ENCODE peak calls at places on chromosomes 1 and 21, in seven cellular contexts. F is heart left ventricle, K is D721Med, B is RWPE1, U is body of pancreas, R is hepatocyte, A is cardiac fibroblast. W is an unnamed sample.

GRCh38 chr1:10724948-10725852 is 71.2 kb downstream of the CASZ1 start:
- DNase-seq in F (peak; percentile 83), K (peak; percentile 68), B (no peak), U (peak; percentile 72), R (peak; percentile 37), A (no peak), W (no peak)

GRCh38 chr1:168320805-168321577 is 40.3 kb downstream of the TBX19 start:
- DNase-seq in F (peak; percentile 29), K (no peak), B (peak; percentile 88), U (no peak), R (peak; percentile 58), A (peak; percentile 88), W (peak; percentile 91)

GRCh38 chr1:243495442-243496172 is 239.8 kb downstream of the SDCCAG8 start:
- DNase-seq in F (no peak), K (no peak), B (no peak), U (no peak), R (peak; percentile 33), A (peak; percentile 71), W (no peak)

GRCh38 chr1:7380712-7381111 is 390.4 kb upstream of the VAMP3 start:
- DNase-seq in F (no peak), K (no peak), B (no peak), U (no peak), R (no peak), A (no peak), W (no peak)

GRCh38 chr1:207346562-207346912 is 25.1 kb downstream of the CD55 start:
- DNase-seq in F (peak; percentile 33), K (no peak), B (no peak), U (no peak), R (no peak), A (no peak), W (no peak)

GRCh38 chr1:173868266-173869107 is at the start of gene ZBTB37:
- DNase-seq in F (peak; percentile 92), K (peak; percentile 73), B (peak; percentile 88), U (peak; percentile 96), R (peak; percentile 96), A (no peak), W (peak; percentile 93)

GRCh38 chr1:175844877-175845276 is 101.5 kb upstream of the TNR start:
- DNase-seq in F (no peak), K (no peak), B (no peak), U (no peak), R (no peak), A (no peak), W (no peak)

GRCh38 chr21:31927872-31928476 is 55.2 kb downstream of the HUNK start:
- DNase-seq in F (no peak), K (no peak), B (no peak), U (no peak), R (no peak), A (no peak), W (no peak)

GRCh38 chr1:27536767-27537166 is 46.8 kb upstream of the WASF2 start:
- DNase-seq in F (peak; percentile 86), K (peak; percentile 82), B (no peak), U (no peak), R (peak; percentile 80), A (peak; percentile 51), W (peak; percentile 51)

DNA sequence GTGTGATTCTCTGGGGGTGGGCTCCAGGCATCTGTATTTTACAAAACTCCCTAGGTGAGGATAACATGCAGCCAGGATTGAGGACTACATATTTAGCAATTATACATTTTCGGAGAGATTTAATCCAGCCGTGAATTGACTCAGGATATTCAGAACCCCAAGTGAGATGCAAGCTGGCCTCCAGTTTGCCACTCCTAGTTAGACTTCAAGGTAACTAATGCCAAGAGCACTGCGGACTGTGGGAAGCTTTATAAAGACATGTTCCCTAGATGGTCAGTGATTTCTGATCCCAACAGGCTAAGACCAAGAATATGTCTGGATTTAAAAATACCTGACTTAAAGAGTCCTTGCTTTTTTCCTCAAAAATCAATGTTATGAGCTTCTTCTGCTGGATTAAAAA is 308.5 kb downstream of the NTNG1 start:
- DNase-seq in F (no peak), K (no peak), B (no peak), U (no peak), R (no peak), A (no peak), W (no peak)
- TF ChIP-seq CTCF in F (no peak), K (no peak), B (no peak), U (no peak), R (no peak), A (no peak), W (no peak)

GRCh38 chr1:12407962-12408288 is 178.1 kb downstream of the VPS13D start:
- DNase-seq in F (no peak), K (no peak), B (no peak), U (no peak), R (no peak), A (no peak), W (no peak)

GRCh38 chr1:12404918-12405317 is 175.1 kb downstream of the VPS13D start:
- DNase-seq in F (peak; percentile 31), K (no peak), B (no peak), U (no peak), R (no peak), A (no peak), W (no peak)

GRCh38 chr1:12407050-12407961 is 177.5 kb downstream of the VPS13D start:
- DNase-seq in F (peak; percentile 32), K (no peak), B (no peak), U (peak; percentile 22), R (peak; percentile 62), A (peak; percentile 78), W (peak; percentile 66)

GRCh38 chr1:12406218-12407021 is 176.6 kb downstream of the VPS13D start:
- DNase-seq in F (no peak), K (no peak), B (no peak), U (no peak), R (no peak), A (peak; percentile 18), W (no peak)

GRCh38 chr1:12405325-12406217 is 175.7 kb downstream of the VPS13D start:
- DNase-seq in F (peak; percentile 36), K (no peak), B (no peak), U (peak; percentile 34), R (peak; percentile 22), A (peak; percentile 41), W (no peak)
- TF ChIP-seq CTCF in F (no peak), K (no peak), B (no peak), U (no peak), R (no peak), A (no peak), W (no peak)

GRCh38 chr1:240691521-240692338 is 79.8 kb upstream of the GREM2 start:
- DNase-seq in F (no peak), K (peak; percentile 51), B (peak; percentile 51), U (no peak), R (peak; percentile 75), A (peak; percentile 53), W (peak; percentile 31)
- TF ChIP-seq CTCF in F (peak; percentile 35), K (peak; percentile 95), B (peak; percentile 74), U (no peak), R (peak; percentile 87), A (peak; percentile 76), W (peak; percentile 59)

DNA sequence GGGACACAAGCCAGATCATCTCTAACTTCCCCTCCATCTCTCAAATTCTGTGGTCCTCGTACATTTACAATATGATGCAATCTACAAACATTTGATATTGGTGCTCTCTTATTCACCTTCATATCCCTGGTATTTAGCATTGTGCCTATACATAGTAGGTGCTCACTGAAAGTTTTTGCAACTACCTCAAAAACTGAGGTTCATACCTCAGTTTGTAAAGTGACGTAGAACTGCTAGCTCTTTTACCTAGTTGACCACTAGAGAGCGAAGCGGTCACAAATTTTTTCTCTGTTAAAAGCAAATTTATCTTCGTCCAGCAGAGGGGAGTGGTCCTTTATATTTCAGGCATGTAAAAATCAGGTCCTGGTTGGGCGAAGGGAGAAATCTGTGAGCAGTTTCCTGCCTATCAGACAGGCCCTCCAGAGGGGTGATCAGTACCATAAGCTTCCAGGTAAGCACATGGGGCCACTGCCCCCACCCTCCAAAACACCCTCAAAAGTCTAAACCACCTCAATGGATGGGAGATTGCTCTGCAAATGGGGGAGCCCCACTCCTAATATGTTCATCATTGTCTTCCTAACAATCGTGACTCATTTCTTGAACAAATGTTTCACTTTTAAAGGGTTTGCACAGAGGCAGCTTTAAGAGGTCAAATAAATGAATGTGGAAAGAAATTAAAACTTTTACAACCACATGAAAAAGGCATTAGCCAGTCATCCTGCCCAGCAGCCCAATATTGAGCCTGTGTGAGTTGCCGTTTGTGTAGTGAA is 10.6 kb upstream of the HLCS start:
- DNase-seq in F (no peak), K (no peak), B (peak; percentile 62), U (peak; percentile 42), R (peak; percentile 80), A (peak; percentile 87), W (peak; percentile 66)
- TF ChIP-seq CTCF in F (peak; percentile 50), K (peak; percentile 84), B (peak; percentile 78), U (peak; percentile 91), R (peak; percentile 89), A (peak; percentile 71), W (peak; percentile 44)

GRCh38 chr1:204468206-204468605 is 26.4 kb downstream of the PIK3C2B start:
- DNase-seq in F (no peak), K (no peak), B (no peak), U (no peak), R (no peak), A (no peak), W (no peak)
- TF ChIP-seq CTCF in F (no peak), K (no peak), B (no peak), U (no peak), R (no peak), A (no peak), W (no peak)